ENCODE peak calls at places on chromosomes 13 and 19, in nine cellular contexts. I is dermis microvascular lymphatic vessel endothelial cell; Q is activated CD4-positive, CD25-positive, alpha-beta regulatory T cell treated with anti-CD3 and anti-CD28 coated beads, Interleukin-2, amount 50 U/mL, for 16 hours; F is NCI-H2029; D is stimulated activated CD4-positive, alpha-beta T cell treated with anti-CD3 and anti-CD28 coated beads, Interleukin-4, amount 100 ng/mL, for 1 hour; E is stimulated activated CD8-positive, alpha-beta memory T cell treated with anti-CD3 and anti-CD28 coated beads, Interleukin-4, amount 100 ng/mL, for 1 hour; V is adipocyte; P is globus pallidus; N is NCI-H345. W is an unnamed sample.

GRCh38 chr19:44848805-44849457 is 2.8 kb downstream of the NECTIN2 start:
- DNase-seq in Q (no peak), N (no peak), I (no peak), F (no peak), V (peak; percentile 36), P (no peak), E (no peak), D (no peak), W (no peak)

GRCh38 chr13:105878119-105878518 is 657.3 kb downstream of the EFNB2 start:
- DNase-seq in Q (no peak), N (no peak), E (no peak), D (no peak), V (peak; percentile 37), F (no peak), P (no peak), I (peak; percentile 89), W (no peak)

GRCh38 chr13:42395066-42395821 is 123.3 kb downstream of the AKAP11 start:
- DNase-seq in F (no peak), Q (no peak), I (no peak), D (peak; percentile 40), E (no peak), V (no peak), N (no peak), P (no peak), W (no peak)

GRCh38 chr19:50678323-50678722 is 29.1 kb downstream of the C19orf81 start:
- DNase-seq in F (no peak), P (no peak), D (no peak), V (no peak), I (no peak), N (no peak), Q (no peak), E (no peak), W (no peak)

GRCh38 chr19:18385675-18386542 is at the start of gene GDF15:
- DNase-seq in I (peak; percentile 97), N (no peak), V (peak; percentile 43), E (no peak), F (no peak), D (peak; percentile 26), Q (no peak), P (no peak), W (no peak)

GRCh38 chr19:48169585-48169973 is 565 bp downstream of the LIG1 start:
- DNase-seq in N (peak; percentile 79), F (peak; percentile 83), Q (peak; percentile 92), V (peak; percentile 79), P (no peak), D (peak; percentile 91), E (peak; percentile 91), I (peak; percentile 69), W (no peak)

GRCh38 chr13:38618336-38618735 is 68.5 kb upstream of the FREM2 start:
- DNase-seq in I (no peak), D (no peak), E (no peak), P (no peak), V (no peak), Q (no peak), N (no peak), F (no peak), W (no peak)

GRCh38 chr13:74056829-74057564 is 77.2 kb downstream of the KLF12 start:
- DNase-seq in P (no peak), V (peak; percentile 16), Q (no peak), F (no peak), N (peak; percentile 88), E (no peak), D (no peak), I (no peak), W (no peak)

GRCh38 chr13:98397221-98397620 is 179.7 kb downstream of the STK24 start:
- DNase-seq in V (peak; percentile 45), N (no peak), Q (no peak), D (no peak), I (peak; percentile 13), F (no peak), P (no peak), E (no peak), W (no peak)

GRCh38 chr19:48554385-48555091 is 2.6 kb downstream of the SULT2B1 start:
- DNase-seq in E (no peak), F (no peak), V (peak; percentile 34), D (no peak), N (no peak), Q (no peak), I (no peak), P (no peak), W (no peak)

GRCh38 chr13:42014119-42014518 is 34.3 kb upstream of the DGKH start:
- DNase-seq in F (no peak), P (no peak), I (no peak), D (no peak), E (no peak), N (no peak), V (no peak), Q (no peak), W (no peak)

GRCh38 chr13:94988654-94989053 is 276.3 kb upstream of the SOX21 start:
- DNase-seq in F (no peak), N (peak; percentile 9), P (no peak), I (no peak), V (peak; percentile 41), Q (no peak), E (no peak), D (no peak), W (no peak)

GRCh38 chr19:44846455-44847143 is 502 bp downstream of the NECTIN2 start:
- DNase-seq in P (no peak), V (peak; percentile 63), F (no peak), N (no peak), I (no peak), D (no peak), Q (no peak), E (no peak), W (no peak)

GRCh38 chr13:81017525-81018152 is 676.7 kb upstream of the SPRY2 start:
- DNase-seq in I (peak; percentile 58), F (no peak), P (peak; percentile 69), Q (no peak), N (peak; percentile 60), V (peak; percentile 85), D (no peak), E (no peak), W (no peak)

GRCh38 chr19:16104722-16105121 is 7.0 kb upstream of the RAB8A start:
- DNase-seq in F (no peak), P (no peak), D (no peak), Q (no peak), V (no peak), N (no peak), I (no peak), E (no peak), W (no peak)

GRCh38 chr19:9914315-9915207 is 21.8 kb downstream of the OLFM2 start:
- DNase-seq in Q (peak; percentile 50), E (peak; percentile 64), D (peak; percentile 84), N (peak; percentile 62), V (peak; percentile 97), P (no peak), I (peak; percentile 82), F (peak; percentile 25), W (no peak)

GRCh38 chr13:38538412-38538811 is 148.5 kb upstream of the FREM2 start:
- DNase-seq in V (no peak), Q (no peak), F (peak; percentile 7), P (no peak), N (peak; percentile 20), E (no peak), D (no peak), I (no peak), W (no peak)

GRCh38 chr13:114119196-114119595 is 13.2 kb downstream of the RASA3 start:
- DNase-seq in I (peak; percentile 95), N (no peak), Q (no peak), D (no peak), V (peak; percentile 92), E (no peak), F (no peak), P (no peak), W (no peak)

GRCh38 chr13:110559429-110559943 is 2.0 kb downstream of the RAB20 start:
- DNase-seq in N (no peak), P (peak; percentile 44), F (peak; percentile 82), E (no peak), V (no peak), I (no peak), D (no peak), Q (no peak), W (no peak)

GRCh38 chr13:36848228-36848982 is 29.4 kb downstream of the RFXAP start:
- DNase-seq in N (peak; percentile 16), F (peak; percentile 34), I (peak; percentile 29), P (no peak), E (no peak), D (no peak), Q (no peak), V (no peak), W (no peak)

GRCh38 chr19:54480048-54480447 is 7.0 kb upstream of the CDC42EP5 start:
- DNase-seq in D (no peak), F (no peak), P (no peak), V (no peak), N (no peak), Q (no peak), I (no peak), E (no peak), W (no peak)

GRCh38 chr19:49515767-49516166 is 3.3 kb downstream of the FCGRT start:
- DNase-seq in E (no peak), I (peak; percentile 16), N (no peak), F (no peak), P (peak; percentile 65), D (no peak), V (no peak), Q (no peak), W (no peak)

GRCh38 chr19:50959731-50960500 is 7.1 kb upstream of the KLK5 start:
- DNase-seq in F (no peak), E (no peak), I (no peak), P (no peak), Q (no peak), D (no peak), N (no peak), V (no peak), W (no peak)

GRCh38 chr13:109985871-109986270 is 199.5 kb upstream of the IRS2 start:
- DNase-seq in P (no peak), V (no peak), E (no peak), D (no peak), I (no peak), F (no peak), Q (no peak), N (no peak), W (no peak)

W was measured in GM12864.